ENCODE peak calls at places on chromosomes 6 and 20, in nine cellular contexts. X is body of pancreas, L is WERI-Rb-1, P is neural progenitor cell, U is right atrium auricular region, Y is GM23338, R is tibial artery, N is breast epithelium, B is lung. Q is an unnamed sample.

GRCh38 chr6:9523462-9523861 is 891.4 kb downstream of the TFAP2A start:
- DNase-seq in X (no peak), L (peak; percentile 27), P (no peak), U (no peak), Y (no peak), R (no peak), N (no peak), B (no peak), Q (peak; percentile 30)

GRCh38 chr6:80991316-80991715 is 761.2 kb downstream of the TENT5A start:
- DNase-seq in X (no peak), L (no peak), P (peak; percentile 4), U (no peak), Y (no peak), R (no peak), N (no peak), B (no peak), Q (no peak)

GRCh38 chr6:56101141-56101553 is 146.2 kb downstream of the COL21A1 start:
- DNase-seq in X (peak; percentile 3), L (no peak), P (no peak), U (no peak), Y (no peak), R (no peak), N (no peak), B (no peak), Q (peak; percentile 62)

GRCh38 chr6:29632789-29633531 is at the start of gene GABBR1:
- DNase-seq in X (peak; percentile 87), L (peak; percentile 97), P (peak; percentile 92), U (peak; percentile 82), Y (peak; percentile 95), R (peak; percentile 87), N (peak; percentile 87), B (peak; percentile 87), Q (peak; percentile 97)

GRCh38 chr6:30507849-30508843 is 18.8 kb downstream of the HLA-E start:
- DNase-seq in X (no peak), L (peak; percentile 58), P (no peak), U (no peak), Y (no peak), R (no peak), N (no peak), B (no peak), Q (no peak)

GRCh38 chr20:35821807-35822242 is 50.0 kb downstream of the PHF20 start:
- DNase-seq in X (no peak), L (no peak), P (no peak), U (no peak), Y (no peak), R (no peak), N (no peak), B (no peak), Q (peak; percentile 70)

GRCh38 chr6:18121580-18122127 is 823 bp downstream of the NHLRC1 start:
- DNase-seq in X (no peak), L (peak; percentile 41), P (peak; percentile 47), U (no peak), Y (peak; percentile 68), R (no peak), N (no peak), B (no peak), Q (no peak)

GRCh38 chr6:1597924-1598323 is 11.8 kb upstream of the FOXC1 start:
- DNase-seq in X (no peak), L (no peak), P (no peak), U (no peak), Y (no peak), R (no peak), N (no peak), B (no peak), Q (peak; percentile 49)

GRCh38 chr6:134176283-134176975 is 124.0 kb upstream of the SLC2A12 start:
- DNase-seq in X (peak; percentile 78), L (peak; percentile 41), P (peak; percentile 69), U (peak; percentile 70), Y (peak; percentile 69), R (peak; percentile 59), N (no peak), B (peak; percentile 37), Q (no peak)

GRCh38 chr6:100462990-100463684 is 1.6 kb downstream of the SIM1 start:
- DNase-seq in X (no peak), L (no peak), P (no peak), U (no peak), Y (peak; percentile 30), R (no peak), N (no peak), B (no peak), Q (no peak)

GRCh38 chr20:58956078-58956477 is 25.0 kb upstream of the NELFCD start:
- DNase-seq in X (no peak), L (no peak), P (no peak), U (no peak), Y (no peak), R (no peak), N (no peak), B (no peak), Q (no peak)

GRCh38 chr6:10458287-10458686 is 43.4 kb upstream of the TFAP2A start:
- DNase-seq in X (no peak), L (no peak), P (no peak), U (no peak), Y (no peak), R (no peak), N (no peak), B (no peak), Q (no peak)

GRCh38 chr6:147974376-147974775 is 368.3 kb upstream of the SASH1 start:
- DNase-seq in X (no peak), L (no peak), P (no peak), U (no peak), Y (no peak), R (no peak), N (no peak), B (no peak), Q (peak; percentile 38)

GRCh38 chr20:38700926-38701325 is 23.4 kb upstream of the SLC32A1 start:
- DNase-seq in X (no peak), L (no peak), P (no peak), U (no peak), Y (no peak), R (no peak), N (no peak), B (no peak), Q (no peak)

GRCh38 chr6:170073846-170074245 is 217.0 kb downstream of the DLL1 start:
- DNase-seq in X (no peak), L (peak; percentile 4), P (no peak), U (no peak), Y (no peak), R (no peak), N (no peak), B (no peak), Q (no peak)

GRCh38 chr20:46070215-46070910 is 19.4 kb downstream of the NCOA5 start:
- DNase-seq in X (no peak), L (no peak), P (no peak), U (no peak), Y (no peak), R (no peak), N (no peak), B (no peak), Q (no peak)

GRCh38 chr20:3510110-3510509 is 39.3 kb downstream of the ATRN start:
- DNase-seq in X (peak; percentile 12), L (no peak), P (no peak), U (no peak), Y (no peak), R (no peak), N (no peak), B (no peak), Q (no peak)

GRCh38 chr6:97850458-97851218 is 567.6 kb upstream of the MMS22L start:
- DNase-seq in X (no peak), L (no peak), P (peak; percentile 92), U (no peak), Y (peak; percentile 44), R (no peak), N (no peak), B (no peak), Q (peak; percentile 5)
- H3K27ac ChIP-seq in X (no peak overlapping the region), L (no peak overlapping the region), P (peak overlapping the region; percentile 78), U (no peak overlapping the region), Y (no peak overlapping the region), R (no peak overlapping the region), N (no peak overlapping the region), B (no peak overlapping the region), Q (no peak overlapping the region)

DNA sequence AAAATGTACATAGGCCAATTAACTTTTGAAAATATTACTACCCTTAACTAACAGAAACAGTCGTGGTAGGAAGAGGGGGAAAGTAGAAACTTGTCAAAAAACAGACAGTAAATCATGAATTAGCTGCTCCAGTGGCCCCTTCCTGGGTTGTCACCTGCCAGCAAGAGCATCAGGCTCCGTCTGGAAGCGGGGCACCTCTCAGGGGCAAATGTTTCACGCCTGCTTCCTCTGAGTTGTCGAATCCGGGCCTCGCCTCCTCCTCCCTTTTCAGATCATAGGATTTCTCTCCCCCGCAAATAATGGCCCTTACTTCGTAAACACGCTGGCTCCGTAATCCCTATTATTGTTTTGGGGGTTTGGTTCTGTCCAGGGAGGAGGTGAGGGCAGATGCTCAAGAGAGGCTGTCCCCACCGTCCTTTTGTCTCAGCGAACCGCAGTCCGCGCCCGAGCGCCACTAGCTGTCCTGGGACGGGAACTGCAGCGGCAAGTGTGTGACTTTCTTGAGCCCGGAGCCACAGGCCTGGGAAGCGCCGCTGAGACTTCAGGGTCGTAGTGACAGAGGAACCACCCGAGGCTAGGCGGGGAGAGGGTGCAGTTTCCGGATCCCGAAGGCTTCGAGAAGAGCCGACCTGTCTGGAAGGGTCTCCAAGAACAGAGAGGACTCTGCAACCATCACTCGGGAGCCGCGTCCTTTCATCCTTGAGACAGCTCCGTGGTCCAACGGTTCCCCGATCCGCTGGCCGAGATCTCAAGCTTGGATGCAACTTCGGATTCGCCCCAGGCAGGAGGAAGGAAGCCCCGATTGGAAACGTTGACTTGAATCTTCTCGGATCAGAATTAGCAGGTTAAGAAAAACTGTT is 214.5 kb upstream of the ZNF184 start:
- DNase-seq in X (peak; percentile 61), L (peak; percentile 96), P (peak; percentile 96), U (peak; percentile 74), Y (peak; percentile 97), R (peak; percentile 54), N (peak; percentile 75), B (peak; percentile 54), Q (no peak)
- TF ChIP-seq CTCF in X (peak; percentile 33), L (peak; percentile 96), P (peak; percentile 78), U (peak; percentile 62), Y (peak; percentile 64), R (peak; percentile 8), N (peak; percentile 34), B (peak; percentile 51), Q (peak; percentile 80)

DNA sequence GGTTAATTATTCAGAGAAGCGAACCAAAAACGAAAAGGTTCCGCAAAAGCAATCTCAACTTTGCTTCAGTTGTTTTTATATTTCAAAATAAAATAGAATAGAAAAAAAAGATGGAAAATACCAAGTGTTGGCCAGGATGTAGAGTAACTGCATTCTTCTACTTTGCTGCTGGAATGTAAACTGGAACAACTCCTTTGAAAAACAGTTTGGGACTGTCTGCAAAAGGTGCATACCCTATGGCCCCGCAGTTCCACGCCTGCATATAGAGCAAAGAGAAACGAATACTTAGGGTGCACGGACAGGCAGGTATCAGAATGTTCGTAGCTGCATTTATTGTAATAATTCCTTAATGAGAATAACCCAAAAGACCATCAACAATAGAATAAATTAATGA is 574 bp upstream of the RAB23 start:
- DNase-seq in X (no peak), L (no peak), P (peak; percentile 21), U (no peak), Y (peak; percentile 29), R (no peak), N (no peak), B (no peak), Q (no peak)
- H3K27ac ChIP-seq in X (no peak overlapping the region), L (peak overlapping the region; percentile 95), P (no peak overlapping the region), U (peak overlapping the region; percentile 89), Y (peak overlapping the region; percentile 84), R (peak overlapping the region; percentile 97), N (peak overlapping the region; percentile 83), B (peak overlapping the region; percentile 68), Q (peak overlapping the region; percentile 95)

GRCh38 chr6:129785081-129785755 is 75.2 kb upstream of the ARHGAP18 start:
- DNase-seq in X (no peak), L (no peak), P (no peak), U (no peak), Y (no peak), R (no peak), N (no peak), B (no peak), Q (no peak)
- TF ChIP-seq CTCF in X (no peak), L (no peak), P (no peak), U (no peak), Y (no peak), R (no peak), N (no peak), B (no peak), Q (no peak)